ENCODE peak calls at places on chromosomes 4 and X, in five cellular contexts. N is neural crest cell; L is lower lobe of right lung; I is A673; C is stimulated activated CD4-positive, alpha-beta T cell treated with anti-CD3 and anti-CD28 coated beads, Interleukin-2, amount 100 ng/mL, for 48 hours. Q is an unnamed sample.

GRCh38 chrX:18542131-18542530 is 116.7 kb downstream of the CDKL5 start:
- DNase-seq in N (no peak), L (no peak), I (no peak), C (no peak), Q (no peak)

GRCh38 chrX:139883984-139884383 is 48.9 kb downstream of the ATP11C start:
- DNase-seq in N (no peak), L (no peak), I (no peak), C (no peak), Q (no peak)

GRCh38 chr4:106803107-106803506 is 233.0 kb downstream of the DKK2 start:
- DNase-seq in N (no peak), L (no peak), I (no peak), C (no peak), Q (peak; percentile 51)

GRCh38 chr4:26161030-26161824 is 159.6 kb upstream of the RBPJ start:
- DNase-seq in N (peak; percentile 6), L (no peak), I (no peak), C (no peak), Q (no peak)

GRCh38 chr4:82578935-82579334 is 17.1 kb upstream of the TMEM150C start:
- DNase-seq in N (no peak), L (no peak), I (no peak), C (no peak), Q (no peak)

GRCh38 chr4:52143815-52144214 is 92.7 kb downstream of the SPATA18 start:
- DNase-seq in N (no peak), L (no peak), I (no peak), C (no peak), Q (no peak)

GRCh38 chr4:8276358-8277240 is 7.0 kb downstream of the HTRA3 start:
- DNase-seq in N (no peak), L (no peak), I (peak; percentile 30), C (no peak), Q (peak; percentile 49)

GRCh38 chr4:4666187-4666586 is 124.3 kb upstream of the STX18 start:
- DNase-seq in N (no peak), L (no peak), I (no peak), C (no peak), Q (no peak)

GRCh38 chr4:30760560-30760959 is 40.4 kb downstream of the PCDH7 start:
- DNase-seq in N (no peak), L (no peak), I (no peak), C (no peak), Q (no peak)

GRCh38 chr4:20624783-20625364 is 75.4 kb upstream of the PACRGL start:
- DNase-seq in N (no peak), L (no peak), I (no peak), C (no peak), Q (peak; percentile 19)

GRCh38 chr4:6377626-6378492 is 94.6 kb downstream of the PPP2R2C start:
- DNase-seq in N (no peak), L (peak; percentile 36), I (no peak), C (no peak), Q (no peak)

GRCh38 chrX:74451450-74452198 is 30.3 kb downstream of the SLC16A2 start:
- DNase-seq in N (no peak), L (no peak), I (no peak), C (no peak), Q (no peak)

GRCh38 chrX:85922821-85923220 is 124.5 kb downstream of the CHM start:
- DNase-seq in N (no peak), L (no peak), I (no peak), C (no peak), Q (peak; percentile 32)

GRCh38 chrX:69501433-69501832 is 2.7 kb upstream of the NALF2 start:
- DNase-seq in N (peak; percentile 34), L (no peak), I (peak; percentile 52), C (no peak), Q (no peak)

GRCh38 chr4:86247328-86247727 is 112.5 kb downstream of the MAPK10 start:
- DNase-seq in N (no peak), L (no peak), I (no peak), C (no peak), Q (no peak)

GRCh38 chr4:14091966-14092365 is 464.4 kb upstream of the BOD1L1 start:
- DNase-seq in N (no peak), L (no peak), I (no peak), C (no peak), Q (no peak)

GRCh38 chr4:18128241-18128640 is 106.7 kb upstream of the LCORL start:
- DNase-seq in N (no peak), L (no peak), I (no peak), C (no peak), Q (no peak)

GRCh38 chrX:14359316-14359715 is 170.0 kb upstream of the GLRA2 start:
- DNase-seq in N (no peak), L (no peak), I (no peak), C (no peak), Q (no peak)

GRCh38 chrX:42739771-42740170 is 38.2 kb downstream of the PPP1R2C start:
- DNase-seq in N (no peak), L (no peak), I (no peak), C (no peak), Q (no peak)

GRCh38 chrX:132059973-132060540 is 37.0 kb downstream of the STK26 start:
- DNase-seq in N (no peak), L (no peak), I (no peak), C (no peak), Q (no peak)

GRCh38 chrX:9573282-9574106 is 108.6 kb downstream of the TBL1X start:
- DNase-seq in N (no peak), L (no peak), I (no peak), C (no peak), Q (no peak)

GRCh38 chr4:151887151-151887815 is 126.5 kb upstream of the GATB start:
- DNase-seq in N (no peak), L (no peak), I (no peak), C (no peak), Q (peak; percentile 47)

GRCh38 chrX:65707153-65707552 is 39.7 kb downstream of the MSN start:
- DNase-seq in N (no peak), L (no peak), I (no peak), C (no peak), Q (no peak)

GRCh38 chr4:162352580-162353107 is 188.8 kb upstream of the FSTL5 start:
- DNase-seq in N (no peak), L (no peak), I (no peak), C (no peak), Q (no peak)

GRCh38 chrX:54825716-54826428 is 18.3 kb downstream of the MAGED2 start:
- DNase-seq in N (no peak), L (no peak), I (no peak), C (no peak), Q (no peak)